ENCODE peak calls at places on chromosomes 4 and X, in seven cellular contexts. C, J, U, O, K, S and X are unnamed samples.
A peak's percentile ranks its signal among the peaks of the same experiment; 100 is the strongest.

GRCh38 chrX:69179380-69179911 is 14.2 kb upstream of the PJA1 start:
- DNase-seq in U (no peak), S (peak; percentile 26), O (peak; percentile 3), J (peak; percentile 62), K (peak; percentile 85), C (no peak), X (no peak)

GRCh38 chr4:99832313-99832712 is 15.7 kb downstream of the DAPP1 start:
- DNase-seq in J (no peak), O (no peak), S (no peak), K (no peak), C (no peak), U (no peak), X (no peak)

GRCh38 chr4:158934996-158935669 is 166.3 kb downstream of the FNIP2 start:
- DNase-seq in U (no peak), S (no peak), O (peak; percentile 76), K (no peak), C (no peak), J (no peak), X (no peak)

GRCh38 chr4:154490261-154490588 is 1.4 kb downstream of the DCHS2 start:
- DNase-seq in S (no peak), J (no peak), O (no peak), K (no peak), C (no peak), U (no peak), X (no peak)

GRCh38 chr4:171639540-171639939 is 173.7 kb upstream of the GALNTL6 start:
- DNase-seq in U (no peak), O (no peak), C (no peak), K (no peak), J (no peak), S (no peak), X (no peak)

GRCh38 chr4:78938474-78938867 is 767 bp downstream of the PAQR3 start:
- DNase-seq in C (no peak), U (no peak), S (no peak), K (no peak), J (no peak), O (peak; percentile 12), X (no peak)

GRCh38 chr4:97912151-97912550 is 231.1 kb downstream of the STPG2 start:
- DNase-seq in O (no peak), C (no peak), K (no peak), U (no peak), J (no peak), S (no peak), X (no peak)

GRCh38 chr4:54101190-54102041 is 1.5 kb downstream of the GSX2 start:
- DNase-seq in C (no peak), K (no peak), S (no peak), O (no peak), J (no peak), U (no peak), X (no peak)

GRCh38 chr4:177128306-177128705 is 181.4 kb upstream of the NEIL3 start:
- DNase-seq in J (no peak), S (no peak), O (peak; percentile 42), C (no peak), U (no peak), K (no peak), X (no peak)

GRCh38 chr4:119958983-119959382 is 107.7 kb downstream of the MAD2L1 start:
- DNase-seq in O (no peak), J (no peak), C (no peak), S (no peak), K (no peak), U (no peak), X (no peak)

GRCh38 chr4:138051157-138051556 is 191.0 kb downstream of the SLC7A11 start:
- DNase-seq in S (no peak), C (no peak), J (no peak), U (peak; percentile 42), O (peak; percentile 53), K (no peak), X (no peak)

GRCh38 chr4:145760961-145761929 is 81.3 kb downstream of the C4orf51 start:
- DNase-seq in O (no peak), K (no peak), C (no peak), S (no peak), U (no peak), J (no peak), X (no peak)

GRCh38 chrX:120795301-120795700 is 80.4 kb downstream of the CT47B1 start:
- DNase-seq in S (no peak), U (peak; percentile 10), J (no peak), C (no peak), O (peak; percentile 61), K (no peak), X (no peak)

GRCh38 chr4:88144048-88144447 is 14.4 kb downstream of the ABCG2 start:
- DNase-seq in J (no peak), S (no peak), U (no peak), K (no peak), C (no peak), O (no peak), X (no peak)

GRCh38 chr4:153733751-153734448 is 25.9 kb downstream of the RNF175 start:
- DNase-seq in K (no peak), O (no peak), U (no peak), S (no peak), C (no peak), J (no peak), X (no peak)

GRCh38 chrX:49079489-49080428 is at the start of gene WDR45:
- DNase-seq in C (no peak), O (peak; percentile 73), U (peak; percentile 48), J (peak; percentile 61), S (peak; percentile 82), K (peak; percentile 84), X (peak; percentile 78)

GRCh38 chr4:8643441-8643840 is 50.9 kb downstream of the CPZ start:
- DNase-seq in K (no peak), S (no peak), U (no peak), C (no peak), O (no peak), J (no peak), X (no peak)

GRCh38 chr4:169246957-169247396 is 23.8 kb downstream of the SH3RF1 start:
- DNase-seq in S (no peak), C (no peak), O (no peak), K (no peak), U (no peak), J (no peak), X (no peak)

GRCh38 chr4:165326831-165327210 is 648 bp upstream of the MSMO1 start:
- DNase-seq in U (peak; percentile 22), S (no peak), K (no peak), C (no peak), J (no peak), O (peak; percentile 27), X (peak; percentile 30)

GRCh38 chr4:18209448-18209847 is 187.9 kb upstream of the LCORL start:
- DNase-seq in C (no peak), U (no peak), J (no peak), K (no peak), O (no peak), S (no peak), X (no peak)

GRCh38 chr4:136526517-136526916 is 1005.8 kb downstream of the PCDH18 start:
- DNase-seq in U (peak; percentile 8), K (no peak), O (no peak), J (no peak), C (no peak), S (no peak), X (no peak)

GRCh38 chr4:85474356-85474755 is 594 bp upstream of the ARHGAP24 start:
- DNase-seq in O (peak; percentile 63), K (no peak), J (no peak), S (no peak), U (no peak), C (no peak), X (no peak)
- H3K4me3 ChIP-seq in O (peak overlapping the region; percentile 83), K (peak overlapping the region; percentile 45), J (no peak overlapping the region), S (peak overlapping the region; percentile 82), U (peak overlapping the region; percentile 61), C (peak overlapping the region; percentile 71), X (no peak overlapping the region)

GRCh38 chrX:12972867-12973560 is 1.9 kb upstream of the TMSB4X start:
- DNase-seq in S (no peak), C (no peak), O (no peak), J (no peak), K (no peak), U (no peak), X (no peak)
- H3K4me3 ChIP-seq in S (no peak overlapping the region), C (no peak overlapping the region), O (no peak overlapping the region), J (no peak overlapping the region), K (no peak overlapping the region), U (no peak overlapping the region), X (peak overlapping the region; percentile 78)

GRCh38 chr4:26275261-26275660 is 45.6 kb upstream of the RBPJ start:
- DNase-seq in J (no peak), U (no peak), S (no peak), O (no peak), K (no peak), C (no peak), X (no peak)

GRCh38 chr4:26271703-26272102 is 49.1 kb upstream of the RBPJ start:
- DNase-seq in C (no peak), K (no peak), U (no peak), J (no peak), O (no peak), S (no peak), X (no peak)

GRCh38 chr4:26269038-26269437 is 51.8 kb upstream of the RBPJ start:
- DNase-seq in K (no peak), C (no peak), U (no peak), O (no peak), J (no peak), S (no peak), X (no peak)

GRCh38 chr4:26273308-26273980 is 47.4 kb upstream of the RBPJ start:
- DNase-seq in U (no peak), O (peak; percentile 8), K (peak; percentile 44), S (no peak), J (no peak), C (no peak), X (no peak)

DNA sequence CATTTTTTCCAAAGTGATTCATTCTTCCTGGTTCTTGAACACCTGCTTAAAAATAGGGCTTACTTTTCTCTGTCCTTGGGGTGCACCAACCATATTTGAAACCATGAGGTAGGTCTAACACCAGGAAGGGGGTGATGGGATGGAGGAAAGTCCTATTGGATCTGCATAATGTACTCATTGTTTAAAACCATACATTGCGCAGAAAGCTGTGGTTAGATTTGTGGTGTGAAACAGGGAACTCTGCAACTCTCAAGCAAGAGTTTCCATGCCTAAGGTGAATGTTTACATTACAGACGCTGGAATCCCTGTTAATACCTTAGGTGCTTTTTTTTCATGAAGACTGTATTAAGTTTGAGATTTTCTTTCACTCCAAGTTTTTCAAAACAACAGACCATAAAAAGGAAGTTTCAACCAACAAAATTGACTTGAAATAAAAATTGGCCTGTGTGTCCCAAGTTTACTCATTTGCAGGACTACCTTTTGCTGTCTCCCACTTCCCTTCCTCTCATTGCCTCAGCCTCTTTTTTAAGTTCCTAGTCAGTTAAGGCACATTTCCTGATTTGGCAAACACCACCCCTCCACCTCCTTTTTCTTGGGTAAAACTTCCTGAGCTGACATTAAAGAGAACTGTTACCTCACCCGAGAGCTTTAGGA is 48.0 kb upstream of the RBPJ start:
- DNase-seq in O (no peak), U (no peak), K (no peak), S (no peak), C (no peak), J (no peak), X (no peak)
- H3K4me3 ChIP-seq in O (no peak overlapping the region), U (no peak overlapping the region), K (no peak overlapping the region), S (no peak overlapping the region), C (no peak overlapping the region), J (no peak overlapping the region), X (no peak overlapping the region)

DNA sequence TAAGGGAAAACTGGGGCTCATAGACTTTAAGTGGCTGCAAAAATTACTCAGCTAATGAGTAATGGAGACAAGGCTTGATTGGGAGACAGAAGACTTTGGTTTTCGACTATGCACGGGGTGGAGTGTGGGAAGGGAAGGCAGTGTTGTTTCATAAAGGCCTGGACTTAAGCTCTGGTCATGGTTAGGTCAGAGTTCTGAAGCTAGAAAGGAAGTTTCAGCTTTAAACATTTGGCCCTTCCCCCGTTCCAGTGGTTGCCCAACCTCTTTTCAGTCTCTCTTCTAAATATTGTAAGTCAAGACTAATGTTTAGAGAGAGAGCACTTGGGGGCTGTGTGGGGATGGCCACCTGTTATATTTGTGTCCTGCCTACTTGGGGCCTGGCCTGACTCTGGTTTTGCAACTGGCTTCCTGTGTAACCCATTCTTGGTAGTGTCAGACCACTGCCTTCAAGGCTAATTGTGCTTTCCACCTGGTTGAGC is 21.0 kb downstream of the MSN start:
- DNase-seq in J (no peak), K (no peak), O (peak; percentile 57), C (no peak), S (no peak), U (no peak), X (no peak)
- H3K4me3 ChIP-seq in J (no peak overlapping the region), K (no peak overlapping the region), O (no peak overlapping the region), C (no peak overlapping the region), S (no peak overlapping the region), U (no peak overlapping the region), X (no peak overlapping the region)